ENCODE peak calls at places on chromosomes 13 and 19, in eight cellular contexts. K is thoracic aorta, H is foreskin fibroblast, O is psoas muscle, E is choroid plexus epithelial cell, I is brain microvascular endothelial cell, C is PC-3, J is PC-9. Y is an unnamed sample.

GRCh38 chr19:30165228-30165813 is 206.9 kb upstream of the ZNF536 start:
- DNase-seq in K (no peak), H (no peak), O (no peak), E (no peak), I (no peak), C (no peak), J (no peak), Y (no peak)

GRCh38 chr19:34135401-34135800 is 36.9 kb upstream of the LSM14A start:
- DNase-seq in K (no peak), H (no peak), O (no peak), E (no peak), I (no peak), C (no peak), J (no peak), Y (no peak)

GRCh38 chr19:32358311-32358710 is 12.9 kb downstream of the ZNF507 start:
- DNase-seq in K (no peak), H (no peak), O (no peak), E (no peak), I (no peak), C (no peak), J (no peak), Y (no peak)

GRCh38 chr13:86892330-86892729 is 778.8 kb upstream of the SLITRK5 start:
- DNase-seq in K (no peak), H (no peak), O (no peak), E (peak; percentile 85), I (no peak), C (no peak), J (no peak), Y (no peak)

GRCh38 chr13:36086117-36086516 is 45.1 kb downstream of the DCLK1 start:
- DNase-seq in K (no peak), H (no peak), O (no peak), E (no peak), I (no peak), C (no peak), J (no peak), Y (no peak)

GRCh38 chr19:39411832-39412099 is 703 bp upstream of the PLEKHG2 start:
- DNase-seq in K (peak; percentile 90), H (peak; percentile 95), O (peak; percentile 89), E (peak; percentile 96), I (peak; percentile 96), C (peak; percentile 86), J (peak; percentile 78), Y (peak; percentile 87)

GRCh38 chr13:86591862-86592261 is 792.6 kb upstream of the SLITRK6 start:
- DNase-seq in K (no peak), H (no peak), O (no peak), E (peak; percentile 71), I (no peak), C (peak; percentile 3), J (no peak), Y (no peak)

GRCh38 chr13:109249780-109250528 is 536.4 kb downstream of the IRS2 start:
- DNase-seq in K (no peak), H (no peak), O (no peak), E (no peak), I (no peak), C (peak; percentile 63), J (peak; percentile 55), Y (no peak)

GRCh38 chr13:19810151-19810550 is 27.4 kb upstream of the PSPC1 start:
- DNase-seq in K (no peak), H (no peak), O (no peak), E (peak; percentile 41), I (no peak), C (no peak), J (no peak), Y (no peak)

GRCh38 chr13:32237681-32238080 is 77.5 kb downstream of the ZAR1L start:
- DNase-seq in K (no peak), H (no peak), O (no peak), E (no peak), I (no peak), C (no peak), J (no peak), Y (no peak)

GRCh38 chr19:38319421-38320258 is at the start of gene KCNK6:
- DNase-seq in K (no peak), H (peak; percentile 51), O (peak; percentile 39), E (peak; percentile 15), I (no peak), C (no peak), J (no peak), Y (no peak)

GRCh38 chr13:84050551-84050950 is 168.3 kb upstream of the SLITRK1 start:
- DNase-seq in K (no peak), H (no peak), O (no peak), E (no peak), I (no peak), C (peak; percentile 2), J (no peak), Y (no peak)

GRCh38 chr13:93226623-93227279 is at the start of gene GPC6:
- DNase-seq in K (no peak), H (peak; percentile 95), O (peak; percentile 32), E (peak; percentile 98), I (peak; percentile 91), C (peak; percentile 75), J (peak; percentile 37), Y (no peak)

DNA sequence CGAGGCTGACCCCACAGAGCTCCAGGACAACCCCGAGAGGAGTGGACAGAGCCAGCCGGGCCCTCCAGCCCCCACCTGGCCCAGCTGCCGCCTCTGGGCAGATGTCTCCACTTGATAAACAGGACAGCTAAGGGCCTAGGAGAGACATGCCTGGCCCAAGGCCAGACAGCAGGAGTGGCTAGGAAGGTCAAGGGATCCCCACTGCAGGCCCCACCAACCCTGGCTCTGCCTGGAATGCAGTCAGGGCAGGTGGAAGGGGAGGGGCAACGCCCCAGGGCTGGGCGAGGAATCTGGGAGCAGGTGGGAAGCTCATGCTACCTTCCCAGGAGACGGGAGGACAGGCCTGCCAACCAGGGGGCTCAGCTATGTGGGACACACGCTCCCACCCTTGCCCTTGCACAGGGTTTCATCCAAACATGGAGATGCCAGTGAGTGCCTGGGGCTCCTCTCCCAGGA is 25.2 kb downstream of the SH3GL1 start:
- DNase-seq in K (no peak), H (peak; percentile 51), O (peak; percentile 38), E (no peak), I (no peak), C (peak; percentile 95), J (peak; percentile 92), Y (no peak)
- H3K4me3 ChIP-seq in K (peak overlapping the region; percentile 38), H (no peak overlapping the region), O (peak overlapping the region; percentile 22), E (no peak overlapping the region), I (no peak overlapping the region), C (peak overlapping the region; percentile 44), J (peak overlapping the region; percentile 42), Y (peak overlapping the region; percentile 41)

GRCh38 chr13:30585748-30586262 is 31.9 kb upstream of the USPL1 start:
- DNase-seq in K (no peak), H (peak; percentile 34), O (no peak), E (peak; percentile 66), I (peak; percentile 72), C (peak; percentile 89), J (no peak), Y (no peak)

GRCh38 chr13:30580852-30581502 is 36.7 kb upstream of the USPL1 start:
- DNase-seq in K (no peak), H (peak; percentile 14), O (no peak), E (no peak), I (no peak), C (peak; percentile 67), J (peak; percentile 67), Y (no peak)

GRCh38 chr13:30577381-30577780 is 40.3 kb upstream of the USPL1 start:
- DNase-seq in K (no peak), H (peak; percentile 80), O (peak; percentile 22), E (peak; percentile 94), I (peak; percentile 92), C (peak; percentile 90), J (peak; percentile 79), Y (peak; percentile 55)

GRCh38 chr13:30584332-30584731 is 33.4 kb upstream of the USPL1 start:
- DNase-seq in K (no peak), H (peak; percentile 14), O (no peak), E (no peak), I (no peak), C (no peak), J (no peak), Y (no peak)

GRCh38 chr13:30581582-30581981 is 36.1 kb upstream of the USPL1 start:
- DNase-seq in K (no peak), H (peak; percentile 42), O (no peak), E (peak; percentile 65), I (no peak), C (peak; percentile 49), J (no peak), Y (no peak)
- TF ChIP-seq CTCF in K (no peak), H (peak; percentile 30), O (no peak), E (peak; percentile 65), I (peak; percentile 57), C (peak; percentile 60), J (peak; percentile 56), Y (peak; percentile 40)

GRCh38 chr13:75639426-75639825 is 3.3 kb downstream of the LMO7 start:
- DNase-seq in K (no peak), H (no peak), O (no peak), E (no peak), I (no peak), C (no peak), J (no peak), Y (no peak)

GRCh38 chr13:75635621-75636338 is at the start of gene LMO7:
- DNase-seq in K (no peak), H (peak; percentile 85), O (peak; percentile 69), E (peak; percentile 60), I (no peak), C (peak; percentile 46), J (peak; percentile 37), Y (no peak)

GRCh38 chr13:75636339-75637095 is 387 bp downstream of the LMO7 start:
- DNase-seq in K (no peak), H (peak; percentile 74), O (peak; percentile 25), E (peak; percentile 46), I (no peak), C (peak; percentile 36), J (peak; percentile 42), Y (no peak)

GRCh38 chr13:75635101-75635620 is 969 bp upstream of the LMO7 start:
- DNase-seq in K (no peak), H (peak; percentile 53), O (no peak), E (peak; percentile 48), I (no peak), C (no peak), J (no peak), Y (no peak)

DNA sequence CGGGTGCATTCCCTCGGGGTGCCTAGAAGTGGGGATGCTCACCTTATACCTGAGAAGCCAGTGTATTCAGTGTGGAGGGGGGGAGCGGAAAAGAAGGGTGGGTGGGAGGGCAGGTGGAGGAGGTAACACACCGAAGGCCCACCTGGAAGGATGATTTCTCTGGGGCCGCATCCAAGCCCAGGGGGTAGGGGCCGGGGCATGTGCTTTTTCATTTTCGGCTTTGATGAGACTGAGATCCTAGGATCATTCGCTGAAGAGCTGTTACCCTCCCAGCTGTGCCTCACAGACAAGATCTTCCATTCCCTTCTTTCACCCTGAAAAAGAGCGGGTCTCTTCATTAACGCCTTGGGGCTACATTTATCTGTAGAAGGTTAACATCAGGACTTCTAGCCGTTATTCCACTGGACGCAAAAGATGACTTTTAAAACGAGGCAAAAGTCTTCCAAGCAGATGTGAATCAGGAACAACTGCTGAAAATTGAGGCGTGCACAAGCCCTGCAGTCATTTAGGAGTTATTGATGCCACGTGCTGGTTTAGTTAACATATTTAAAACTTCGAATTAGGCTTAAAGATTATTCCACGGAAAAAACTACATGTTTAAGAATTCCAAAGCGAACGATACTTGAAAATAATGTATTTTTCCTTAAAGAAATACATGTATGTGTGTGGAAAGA is 1.1 kb downstream of the LMO7 start:
- DNase-seq in K (no peak), H (peak; percentile 66), O (no peak), E (peak; percentile 40), I (no peak), C (no peak), J (no peak), Y (no peak)
- H3K4me3 ChIP-seq in K (peak overlapping the region; percentile 72), H (peak overlapping the region; percentile 97), O (peak overlapping the region; percentile 70), E (peak overlapping the region; percentile 83), I (peak overlapping the region; percentile 96), C (peak overlapping the region; percentile 90), J (peak overlapping the region; percentile 83), Y (peak overlapping the region; percentile 96)

GRCh38 chr13:92187378-92187989 is 789.1 kb downstream of the GPC5 start:
- DNase-seq in K (no peak), H (peak; percentile 54), O (no peak), E (peak; percentile 73), I (peak; percentile 35), C (peak; percentile 46), J (no peak), Y (no peak)

GRCh38 chr13:92188574-92188973 is 790.2 kb downstream of the GPC5 start:
- DNase-seq in K (no peak), H (no peak), O (no peak), E (no peak), I (no peak), C (no peak), J (no peak), Y (no peak)
- TF ChIP-seq CTCF in K (no peak), H (no peak), O (no peak), E (no peak), I (no peak), C (no peak), J (no peak), Y (no peak)

Y was measured in GM12864.